ENCODE peak calls at places on chromosomes 16 and 17, in nine cellular contexts. One of them, this sample, is unnamed.

GRCh38 chr16:66382966-66383299 is 16.4 kb downstream of the CDH5 start:
- DNase-seq in endothelial cell of umbilical vein: peak; percentile 93
- DNase-seq in tibial artery: no peak
- DNase-seq in Peyer's patch: no peak
- DNase-seq in breast epithelium: no peak
- DNase-seq in PC-3: peak; percentile 85
- DNase-seq in ovary: no peak
- DNase-seq in DND-41: no peak
- DNase-seq in heart left ventricle: no peak
- DNase-seq in this sample: no peak

GRCh38 chr17:41013606-41014005 is 4.7 kb upstream of the KRTAP3-1 start:
- DNase-seq in endothelial cell of umbilical vein: no peak
- DNase-seq in tibial artery: peak; percentile 31
- DNase-seq in Peyer's patch: no peak
- DNase-seq in breast epithelium: no peak
- DNase-seq in PC-3: no peak
- DNase-seq in ovary: no peak
- DNase-seq in DND-41: no peak
- DNase-seq in heart left ventricle: no peak
- DNase-seq in this sample: peak; percentile 34

GRCh38 chr17:66123163-66123562 is 68.8 kb downstream of the CEP112 start:
- DNase-seq in endothelial cell of umbilical vein: no peak
- DNase-seq in tibial artery: no peak
- DNase-seq in Peyer's patch: no peak
- DNase-seq in breast epithelium: no peak
- DNase-seq in PC-3: peak; percentile 52
- DNase-seq in ovary: no peak
- DNase-seq in DND-41: no peak
- DNase-seq in heart left ventricle: no peak
- DNase-seq in this sample: no peak

GRCh38 chr17:888998-889401 is 90.6 kb downstream of the NXN start:
- DNase-seq in endothelial cell of umbilical vein: no peak
- DNase-seq in tibial artery: no peak
- DNase-seq in Peyer's patch: no peak
- DNase-seq in breast epithelium: no peak
- DNase-seq in PC-3: no peak
- DNase-seq in ovary: no peak
- DNase-seq in DND-41: peak; percentile 74
- DNase-seq in heart left ventricle: no peak
- DNase-seq in this sample: no peak

GRCh38 chr17:13320046-13320785 is 281.5 kb downstream of the HS3ST3A1 start:
- DNase-seq in endothelial cell of umbilical vein: no peak
- DNase-seq in tibial artery: no peak
- DNase-seq in Peyer's patch: no peak
- DNase-seq in breast epithelium: no peak
- DNase-seq in PC-3: no peak
- DNase-seq in ovary: no peak
- DNase-seq in DND-41: no peak
- DNase-seq in heart left ventricle: no peak
- DNase-seq in this sample: no peak

GRCh38 chr17:50815400-50815799 is 20.0 kb upstream of the WFIKKN2 start:
- DNase-seq in endothelial cell of umbilical vein: no peak
- DNase-seq in tibial artery: no peak
- DNase-seq in Peyer's patch: no peak
- DNase-seq in breast epithelium: no peak
- DNase-seq in PC-3: no peak
- DNase-seq in ovary: no peak
- DNase-seq in DND-41: no peak
- DNase-seq in heart left ventricle: no peak
- DNase-seq in this sample: no peak

GRCh38 chr17:76329664-76330063 is 21.6 kb upstream of the QRICH2 start:
- DNase-seq in endothelial cell of umbilical vein: no peak
- DNase-seq in tibial artery: no peak
- DNase-seq in Peyer's patch: no peak
- DNase-seq in breast epithelium: no peak
- DNase-seq in PC-3: no peak
- DNase-seq in ovary: no peak
- DNase-seq in DND-41: no peak
- DNase-seq in heart left ventricle: no peak
- DNase-seq in this sample: no peak

GRCh38 chr17:4440690-4441686 is 7.2 kb downstream of the SPNS3 start:
- DNase-seq in endothelial cell of umbilical vein: no peak
- DNase-seq in tibial artery: no peak
- DNase-seq in Peyer's patch: no peak
- DNase-seq in breast epithelium: no peak
- DNase-seq in PC-3: no peak
- DNase-seq in ovary: peak; percentile 37
- DNase-seq in DND-41: no peak
- DNase-seq in heart left ventricle: no peak
- DNase-seq in this sample: peak; percentile 80

GRCh38 chr17:72121164-72122001 is 563 bp downstream of the SOX9 start:
- DNase-seq in endothelial cell of umbilical vein: no peak
- DNase-seq in tibial artery: no peak
- DNase-seq in Peyer's patch: peak; percentile 71
- DNase-seq in breast epithelium: no peak
- DNase-seq in PC-3: peak; percentile 48
- DNase-seq in ovary: no peak
- DNase-seq in DND-41: no peak
- DNase-seq in heart left ventricle: peak; percentile 51
- DNase-seq in this sample: no peak

GRCh38 chr17:48497103-48497502 is 33.7 kb downstream of the HOXB1 start:
- DNase-seq in endothelial cell of umbilical vein: peak; percentile 28
- DNase-seq in tibial artery: no peak
- DNase-seq in Peyer's patch: no peak
- DNase-seq in breast epithelium: no peak
- DNase-seq in PC-3: peak; percentile 93
- DNase-seq in ovary: no peak
- DNase-seq in DND-41: no peak
- DNase-seq in heart left ventricle: no peak
- DNase-seq in this sample: no peak
- H3K27me3 ChIP-seq in endothelial cell of umbilical vein: peaks cover 7% of the 10 kb centered on the region
- H3K27me3 ChIP-seq in tibial artery: no peaks in the 10 kb centered on the region
- H3K27me3 ChIP-seq in Peyer's patch: no peaks in the 10 kb centered on the region
- H3K27me3 ChIP-seq in breast epithelium: peaks cover 22% of the 10 kb centered on the region
- H3K27me3 ChIP-seq in PC-3: no peaks in the 10 kb centered on the region
- H3K27me3 ChIP-seq in ovary: no peaks in the 10 kb centered on the region
- H3K27me3 ChIP-seq in DND-41: peaks cover 39% of the 10 kb centered on the region
- H3K27me3 ChIP-seq in heart left ventricle: peaks cover 56% of the 10 kb centered on the region
- H3K27me3 ChIP-seq in this sample: no peaks in the 10 kb centered on the region

GRCh38 chr16:445566-445965 is 20.1 kb downstream of the RAB11FIP3 start:
- DNase-seq in endothelial cell of umbilical vein: no peak
- DNase-seq in tibial artery: no peak
- DNase-seq in Peyer's patch: no peak
- DNase-seq in breast epithelium: no peak
- DNase-seq in PC-3: no peak
- DNase-seq in ovary: no peak
- DNase-seq in DND-41: no peak
- DNase-seq in heart left ventricle: no peak
- DNase-seq in this sample: no peak

GRCh38 chr16:440627-441026 is 15.2 kb downstream of the RAB11FIP3 start:
- DNase-seq in endothelial cell of umbilical vein: peak; percentile 44
- DNase-seq in tibial artery: no peak
- DNase-seq in Peyer's patch: no peak
- DNase-seq in breast epithelium: no peak
- DNase-seq in PC-3: no peak
- DNase-seq in ovary: no peak
- DNase-seq in DND-41: no peak
- DNase-seq in heart left ventricle: no peak
- DNase-seq in this sample: no peak

GRCh38 chr16:441447-441846 is 16.0 kb downstream of the RAB11FIP3 start:
- DNase-seq in endothelial cell of umbilical vein: no peak
- DNase-seq in tibial artery: no peak
- DNase-seq in Peyer's patch: no peak
- DNase-seq in breast epithelium: no peak
- DNase-seq in PC-3: no peak
- DNase-seq in ovary: no peak
- DNase-seq in DND-41: no peak
- DNase-seq in heart left ventricle: no peak
- DNase-seq in this sample: no peak

DNA sequence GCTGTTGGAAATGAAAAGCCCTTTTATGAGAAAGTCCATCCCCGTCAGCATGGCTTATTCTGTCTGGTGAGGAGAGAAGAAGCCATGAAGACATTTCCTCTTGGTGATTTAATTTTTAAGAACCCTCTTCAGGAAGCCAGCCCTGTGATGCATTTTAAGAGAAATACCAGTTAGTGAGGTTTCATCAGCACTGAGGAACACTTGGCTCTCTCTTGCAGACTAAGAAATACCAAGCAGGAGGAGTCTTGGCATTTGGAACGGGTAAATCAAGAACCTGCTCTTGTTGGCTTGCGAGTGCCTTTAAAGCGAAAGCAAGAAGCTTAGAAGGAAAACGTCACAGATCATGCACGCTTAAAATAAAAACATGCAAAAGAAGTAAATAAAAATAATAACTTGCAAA is 17.5 kb downstream of the RAB11FIP3 start:
- DNase-seq in endothelial cell of umbilical vein: no peak
- DNase-seq in tibial artery: no peak
- DNase-seq in Peyer's patch: no peak
- DNase-seq in breast epithelium: no peak
- DNase-seq in PC-3: no peak
- DNase-seq in ovary: no peak
- DNase-seq in DND-41: no peak
- DNase-seq in heart left ventricle: no peak
- DNase-seq in this sample: no peak
- H3K4me3 ChIP-seq in endothelial cell of umbilical vein: no peak overlapping the region
- H3K4me3 ChIP-seq in tibial artery: no peak overlapping the region
- H3K4me3 ChIP-seq in Peyer's patch: no peak overlapping the region
- H3K4me3 ChIP-seq in breast epithelium: no peak overlapping the region
- H3K4me3 ChIP-seq in PC-3: no peak overlapping the region
- H3K4me3 ChIP-seq in ovary: no peak overlapping the region
- H3K4me3 ChIP-seq in DND-41: no peak overlapping the region
- H3K4me3 ChIP-seq in heart left ventricle: no peak overlapping the region
- H3K4me3 ChIP-seq in this sample: no peak overlapping the region

DNA sequence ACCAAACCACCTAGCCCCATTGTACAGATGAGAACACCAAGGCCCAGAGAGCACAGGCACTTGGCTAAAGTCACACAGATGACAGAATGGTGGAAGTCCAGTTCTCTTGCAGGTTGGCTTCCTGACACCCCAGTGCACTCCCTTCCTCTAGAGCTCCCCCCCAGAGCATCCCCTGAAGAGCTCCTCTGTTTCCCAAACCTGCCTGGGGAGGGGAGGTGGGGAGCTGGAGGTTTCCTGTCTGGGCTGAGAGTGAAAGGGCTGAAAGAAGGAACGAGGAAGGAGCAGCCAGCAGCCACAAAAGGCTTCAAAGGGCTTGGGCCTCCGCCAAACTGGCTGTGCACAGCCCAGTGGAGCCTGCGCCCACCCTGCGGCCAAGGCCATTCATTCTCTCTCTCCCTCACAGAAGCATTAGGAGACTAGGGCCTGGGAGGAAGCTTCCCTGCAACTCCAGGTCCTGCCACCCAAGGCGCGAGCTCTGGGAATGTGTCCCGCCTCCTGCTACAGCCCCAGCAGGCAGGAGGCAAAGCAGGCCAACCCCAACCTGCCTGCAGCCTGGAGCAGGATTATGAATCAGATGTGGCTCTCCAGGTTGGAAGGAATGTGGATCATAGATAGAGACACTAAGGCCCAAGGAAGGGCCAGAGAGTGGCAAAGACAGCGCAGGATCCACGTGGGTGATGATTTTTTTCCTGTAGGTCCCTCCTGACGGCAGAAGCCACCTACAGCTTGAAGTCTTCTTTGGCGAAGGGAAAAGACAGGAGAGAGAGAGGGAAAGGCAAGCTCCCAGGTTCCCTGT is 913 bp downstream of the SLC13A5 start:
- DNase-seq in endothelial cell of umbilical vein: no peak
- DNase-seq in tibial artery: no peak
- DNase-seq in Peyer's patch: no peak
- DNase-seq in breast epithelium: peak; percentile 64
- DNase-seq in PC-3: no peak
- DNase-seq in ovary: peak; percentile 58
- DNase-seq in DND-41: no peak
- DNase-seq in heart left ventricle: no peak
- DNase-seq in this sample: peak; percentile 66
- TF ChIP-seq CTCF in endothelial cell of umbilical vein: no peak
- TF ChIP-seq CTCF in tibial artery: no peak
- TF ChIP-seq CTCF in Peyer's patch: no peak
- TF ChIP-seq CTCF in breast epithelium: no peak
- TF ChIP-seq CTCF in PC-3: no peak
- TF ChIP-seq CTCF in ovary: no peak
- TF ChIP-seq CTCF in DND-41: no peak
- TF ChIP-seq CTCF in heart left ventricle: no peak
- TF ChIP-seq CTCF in this sample: peak; percentile 3

GRCh38 chr17:48601528-48602430 is 3.0 kb downstream of the HOXB6 start:
- DNase-seq in endothelial cell of umbilical vein: no peak
- DNase-seq in tibial artery: no peak
- DNase-seq in Peyer's patch: peak; percentile 78
- DNase-seq in breast epithelium: no peak
- DNase-seq in PC-3: no peak
- DNase-seq in ovary: no peak
- DNase-seq in DND-41: no peak
- DNase-seq in heart left ventricle: no peak
- DNase-seq in this sample: no peak
- H3K27me3 ChIP-seq in endothelial cell of umbilical vein: no peaks in the 10 kb centered on the region
- H3K27me3 ChIP-seq in tibial artery: no peaks in the 10 kb centered on the region
- H3K27me3 ChIP-seq in Peyer's patch: no peaks in the 10 kb centered on the region
- H3K27me3 ChIP-seq in breast epithelium: peaks cover 100% of the 10 kb centered on the region
- H3K27me3 ChIP-seq in PC-3: no peaks in the 10 kb centered on the region
- H3K27me3 ChIP-seq in ovary: peaks cover 3% of the 10 kb centered on the region
- H3K27me3 ChIP-seq in DND-41: peaks cover 9% of the 10 kb centered on the region
- H3K27me3 ChIP-seq in heart left ventricle: peaks cover 98% of the 10 kb centered on the region
- H3K27me3 ChIP-seq in this sample: peaks cover 7% of the 10 kb centered on the region

GRCh38 chr16:14302399-14303181 is 231.5 kb downstream of the MRTFB start:
- DNase-seq in endothelial cell of umbilical vein: peak; percentile 18
- DNase-seq in tibial artery: no peak
- DNase-seq in Peyer's patch: no peak
- DNase-seq in breast epithelium: no peak
- DNase-seq in PC-3: no peak
- DNase-seq in ovary: peak; percentile 41
- DNase-seq in DND-41: peak; percentile 58
- DNase-seq in heart left ventricle: no peak
- DNase-seq in this sample: no peak

GRCh38 chr16:14303182-14303618 is 232.1 kb downstream of the MRTFB start:
- DNase-seq in endothelial cell of umbilical vein: no peak
- DNase-seq in tibial artery: no peak
- DNase-seq in Peyer's patch: no peak
- DNase-seq in breast epithelium: no peak
- DNase-seq in PC-3: no peak
- DNase-seq in ovary: no peak
- DNase-seq in DND-41: no peak
- DNase-seq in heart left ventricle: no peak
- DNase-seq in this sample: no peak

GRCh38 chr16:14304891-14305459 is 233.9 kb downstream of the MRTFB start:
- DNase-seq in endothelial cell of umbilical vein: no peak
- DNase-seq in tibial artery: no peak
- DNase-seq in Peyer's patch: no peak
- DNase-seq in breast epithelium: no peak
- DNase-seq in PC-3: no peak
- DNase-seq in ovary: no peak
- DNase-seq in DND-41: no peak
- DNase-seq in heart left ventricle: no peak
- DNase-seq in this sample: no peak

GRCh38 chr16:14302031-14302398 is 230.9 kb downstream of the MRTFB start:
- DNase-seq in endothelial cell of umbilical vein: peak; percentile 26
- DNase-seq in tibial artery: peak; percentile 47
- DNase-seq in Peyer's patch: peak; percentile 72
- DNase-seq in breast epithelium: no peak
- DNase-seq in PC-3: peak; percentile 69
- DNase-seq in ovary: peak; percentile 56
- DNase-seq in DND-41: peak; percentile 58
- DNase-seq in heart left ventricle: peak; percentile 70
- DNase-seq in this sample: peak; percentile 56

GRCh38 chr16:14303654-14304394 is 232.7 kb downstream of the MRTFB start:
- DNase-seq in endothelial cell of umbilical vein: no peak
- DNase-seq in tibial artery: no peak
- DNase-seq in Peyer's patch: no peak
- DNase-seq in breast epithelium: no peak
- DNase-seq in PC-3: no peak
- DNase-seq in ovary: peak; percentile 42
- DNase-seq in DND-41: no peak
- DNase-seq in heart left ventricle: no peak
- DNase-seq in this sample: peak; percentile 42
- H3K4me3 ChIP-seq in endothelial cell of umbilical vein: peak overlapping the region; percentile 83
- H3K4me3 ChIP-seq in tibial artery: peak overlapping the region; percentile 100
- H3K4me3 ChIP-seq in Peyer's patch: peak overlapping the region; percentile 65
- H3K4me3 ChIP-seq in breast epithelium: peak overlapping the region; percentile 89
- H3K4me3 ChIP-seq in PC-3: peak overlapping the region; percentile 90
- H3K4me3 ChIP-seq in ovary: peak overlapping the region; percentile 75
- H3K4me3 ChIP-seq in DND-41: no peak overlapping the region
- H3K4me3 ChIP-seq in heart left ventricle: peak overlapping the region; percentile 85
- H3K4me3 ChIP-seq in this sample: peak overlapping the region; percentile 82

This sample was measured in testis.